ENCODE peak calls at places on chromosomes 16 and 17, in eight cellular contexts. Z, L, R, Y, H, P, W and I are unnamed samples. For H3K4me1, the result is how much of the 10 kb centered on the place peaks cover.

GRCh38 chr16:3015865-3016521 is 2.0 kb downstream of the CLDN6 start:
- DNase-seq in Z (no peak), L (no peak), R (no peak), Y (no peak), H (no peak), P (no peak), W (no peak), I (no peak)

GRCh38 chr17:4815043-4815675 is 8.2 kb downstream of the PLD2 start:
- DNase-seq in Z (no peak), L (no peak), R (no peak), Y (no peak), H (no peak), P (no peak), W (no peak), I (no peak)

GRCh38 chr17:81091134-81091530 is 56.2 kb downstream of the BAIAP2 start:
- DNase-seq in Z (no peak), L (no peak), R (no peak), Y (no peak), H (no peak), P (no peak), W (no peak), I (no peak)

GRCh38 chr17:81396722-81397313 is 1.6 kb downstream of the BAHCC1 start:
- DNase-seq in Z (no peak), L (peak), R (no peak), Y (no peak), H (no peak), P (no peak), W (no peak), I (peak)

GRCh38 chr16:6695666-6696065 is 637.0 kb upstream of the RBFOX1 start:
- DNase-seq in Z (no peak), L (no peak), R (no peak), Y (no peak), H (no peak), P (no peak), W (no peak), I (no peak)

GRCh38 chr16:23128056-23128455 is 21.2 kb downstream of the USP31 start:
- DNase-seq in Z (no peak), L (no peak), R (no peak), Y (no peak), H (no peak), P (no peak), W (no peak), I (no peak)

GRCh38 chr17:57557363-57557762 is 187.7 kb downstream of the CCDC182 start:
- DNase-seq in Z (no peak), L (no peak), R (no peak), Y (no peak), H (no peak), P (no peak), W (no peak), I (no peak)

GRCh38 chr16:2785101-2785991 is 2.0 kb downstream of the PRSS33 start:
- DNase-seq in Z (no peak), L (peak), R (no peak), Y (no peak), H (no peak), P (no peak), W (no peak), I (no peak)

GRCh38 chr16:9837481-9837880 is 344.7 kb downstream of the GRIN2A start:
- DNase-seq in Z (no peak), L (no peak), R (no peak), Y (no peak), H (no peak), P (no peak), W (no peak), I (no peak)

GRCh38 chr17:64250211-64250835 is 12.7 kb downstream of the TEX2 start:
- DNase-seq in Z (no peak), L (no peak), R (peak), Y (no peak), H (no peak), P (no peak), W (no peak), I (no peak)

GRCh38 chr17:14771543-14771942 is 470.7 kb downstream of the HS3ST3B1 start:
- DNase-seq in Z (no peak), L (no peak), R (no peak), Y (no peak), H (no peak), P (no peak), W (no peak), I (no peak)

GRCh38 chr16:77868478-77868877 is 80.1 kb downstream of the VAT1L start:
- DNase-seq in Z (no peak), L (no peak), R (no peak), Y (no peak), H (no peak), P (peak), W (no peak), I (no peak)

GRCh38 chr16:31052131-31052530 is 18.8 kb downstream of the STX4 start:
- DNase-seq in Z (no peak), L (no peak), R (no peak), Y (peak), H (no peak), P (no peak), W (no peak), I (no peak)

GRCh38 chr17:74758846-74759163 is 10.4 kb downstream of the NHERF1 start:
- DNase-seq in Z (no peak), L (no peak), R (no peak), Y (peak), H (no peak), P (peak), W (no peak), I (no peak)
- H3K4me1 ChIP-seq in Z (under half), L (half or more), R (half or more), Y (under half), H (under half), P (half or more), W (under half), I (half or more)

DNA sequence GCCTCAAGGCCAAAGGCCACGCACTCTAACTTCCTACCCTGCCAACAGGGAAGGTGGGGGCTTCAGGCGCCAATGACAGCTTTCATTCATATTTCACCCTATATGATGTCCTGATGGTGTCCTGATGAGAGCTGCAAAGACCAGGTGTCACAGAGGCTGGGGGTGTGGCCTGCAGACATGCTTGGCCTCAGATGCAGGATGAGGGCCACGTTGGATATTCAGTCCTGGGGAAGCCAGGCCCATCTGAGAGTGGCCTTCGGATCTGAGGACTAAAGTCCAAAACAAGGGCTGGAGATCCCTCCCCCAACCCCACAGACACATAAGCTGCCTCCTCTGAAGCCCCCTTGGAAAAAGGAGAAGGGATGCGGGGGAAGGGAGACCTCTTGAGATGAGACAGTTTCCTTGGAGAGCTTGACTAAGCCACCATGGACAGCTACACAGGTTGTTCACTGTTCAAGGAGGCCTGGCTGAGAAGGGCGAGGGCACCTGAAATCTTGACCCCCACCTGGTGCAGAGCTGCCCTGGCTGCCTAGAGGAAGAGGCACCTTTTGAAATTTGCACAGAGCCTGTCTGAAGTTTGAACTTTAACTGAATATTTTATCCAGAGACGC is 24.3 kb upstream of the GSG1L start:
- DNase-seq in Z (no peak), L (no peak), R (no peak), Y (no peak), H (no peak), P (no peak), W (no peak), I (no peak)
- H3K4me1 ChIP-seq in Z (under half), L (under half), R (under half), Y (under half), H (under half), P (under half), W (under half), I (under half)

DNA sequence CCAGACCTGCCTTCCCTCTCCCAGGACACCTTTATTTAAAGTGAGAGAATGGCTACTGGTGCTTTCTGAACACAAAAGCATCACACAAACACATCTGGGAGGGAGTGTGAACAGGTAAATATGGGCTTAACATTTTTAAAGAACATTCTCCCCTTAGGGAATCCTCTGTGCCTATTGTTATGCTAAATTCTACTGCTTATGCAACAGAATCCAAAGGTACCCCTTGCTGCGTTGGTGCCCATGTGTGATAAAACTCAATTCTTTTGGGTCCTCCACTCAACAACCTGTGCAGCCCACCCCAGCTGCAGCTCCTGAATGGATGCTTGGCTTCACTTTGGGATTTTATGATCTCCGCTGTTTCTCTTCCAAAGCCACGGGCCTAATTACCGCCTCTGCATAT is 23.8 kb downstream of the RHBDL3 start:
- DNase-seq in Z (no peak), L (no peak), R (no peak), Y (no peak), H (no peak), P (no peak), W (no peak), I (no peak)
- H3K4me1 ChIP-seq in Z (under half), L (under half), R (under half), Y (under half), H (under half), P (under half), W (under half), I (under half)

GRCh38 chr17:10516065-10516464 is 2.3 kb downstream of the MYH1 start:
- DNase-seq in Z (peak), L (no peak), R (no peak), Y (no peak), H (no peak), P (no peak), W (no peak), I (no peak)
- H3K4me1 ChIP-seq in Z (under half), L (under half), R (under half), Y (under half), H (under half), P (under half), W (under half), I (under half)

DNA sequence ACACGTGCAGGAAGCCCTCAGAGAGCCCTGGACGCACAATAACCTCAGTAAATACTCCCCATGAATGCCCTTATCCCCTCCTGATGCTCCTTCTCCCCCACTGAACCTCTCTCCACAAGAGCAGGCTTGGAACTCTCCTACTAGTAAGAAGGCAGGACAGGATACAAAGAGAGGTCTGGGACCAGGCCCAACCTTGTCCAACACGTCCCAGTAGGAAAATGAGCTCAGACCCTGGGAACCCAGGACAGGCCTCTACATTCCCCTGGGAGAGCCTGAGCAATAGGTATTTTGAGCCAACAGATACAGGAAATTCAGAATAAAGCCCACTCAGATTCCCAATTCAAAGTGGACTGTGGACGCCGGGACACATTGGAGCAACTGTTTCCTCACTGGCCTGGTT is 19.2 kb downstream of the ZNF423 start:
- DNase-seq in Z (no peak), L (no peak), R (no peak), Y (no peak), H (no peak), P (no peak), W (no peak), I (no peak)
- H3K4me1 ChIP-seq in Z (half or more), L (under half), R (under half), Y (under half), H (under half), P (under half), W (half or more), I (half or more)

GRCh38 chr16:57367111-57367752 is 5.1 kb upstream of the CX3CL1 start:
- DNase-seq in Z (no peak), L (no peak), R (peak), Y (peak), H (no peak), P (no peak), W (no peak), I (no peak)
- H3K4me1 ChIP-seq in Z (under half), L (under half), R (under half), Y (under half), H (under half), P (under half), W (under half), I (under half)

GRCh38 chr16:56421313-56421712 is 4.0 kb downstream of the AMFR start:
- DNase-seq in Z (no peak), L (no peak), R (no peak), Y (no peak), H (no peak), P (no peak), W (no peak), I (no peak)
- H3K4me1 ChIP-seq in Z (half or more), L (under half), R (under half), Y (under half), H (under half), P (under half), W (under half), I (half or more)

GRCh38 chr17:32487460-32488176 is 825 bp downstream of the CDK5R1 start:
- DNase-seq in Z (no peak), L (no peak), R (no peak), Y (no peak), H (peak), P (no peak), W (no peak), I (no peak)
- H3K4me1 ChIP-seq in Z (under half), L (half or more), R (under half), Y (under half), H (under half), P (under half), W (under half), I (under half)

GRCh38 chr17:43369986-43370385 is 28.8 kb upstream of the ARL4D start:
- DNase-seq in Z (no peak), L (no peak), R (no peak), Y (no peak), H (no peak), P (no peak), W (no peak), I (no peak)

GRCh38 chr17:43371227-43371821 is 27.5 kb upstream of the ARL4D start:
- DNase-seq in Z (no peak), L (no peak), R (no peak), Y (no peak), H (no peak), P (no peak), W (no peak), I (no peak)

GRCh38 chr17:43366809-43367587 is 31.8 kb upstream of the ARL4D start:
- DNase-seq in Z (no peak), L (no peak), R (no peak), Y (no peak), H (no peak), P (no peak), W (no peak), I (no peak)

GRCh38 chr17:43367588-43368242 is 31.1 kb upstream of the ARL4D start:
- DNase-seq in Z (no peak), L (no peak), R (no peak), Y (peak), H (peak), P (peak), W (no peak), I (no peak)

GRCh38 chr17:43368740-43369506 is 29.9 kb upstream of the ARL4D start:
- DNase-seq in Z (peak), L (peak), R (peak), Y (peak), H (peak), P (peak), W (peak), I (peak)
- H3K4me1 ChIP-seq in Z (under half), L (under half), R (half or more), Y (under half), H (under half), P (under half), W (under half), I (half or more)